ENCODE peak calls at places on chromosomes 6 and 20, in four cellular contexts. Q, X, G and F are unnamed samples.

GRCh38 chr20:57501461-57502330 is 23.2 kb downstream of the CTCFL start:
- DNase-seq in Q (no peak), X (no peak), G (no peak), F (no peak)

GRCh38 chr20:31606928-31607639 is 2.0 kb downstream of the ID1 start:
- DNase-seq in Q (no peak), X (no peak), G (peak), F (peak)

GRCh38 chr6:141587482-141588266 is 545.1 kb upstream of the GJE1 start:
- DNase-seq in Q (no peak), X (no peak), G (no peak), F (no peak)

GRCh38 chr6:3518356-3518841 is 61.5 kb upstream of the SLC22A23 start:
- DNase-seq in Q (no peak), X (no peak), G (no peak), F (no peak)

GRCh38 chr6:11848852-11849731 is 70.5 kb upstream of the ADTRP start:
- DNase-seq in Q (no peak), X (no peak), G (no peak), F (no peak)

GRCh38 chr20:23433628-23434027 is 5.9 kb upstream of the CSTL1 start:
- DNase-seq in Q (no peak), X (no peak), G (no peak), F (no peak)

GRCh38 chr6:141164042-141164748 is 968.5 kb upstream of the GJE1 start:
- DNase-seq in Q (no peak), X (no peak), G (no peak), F (no peak)

GRCh38 chr20:1987826-1988225 is 6.0 kb downstream of the PDYN start:
- DNase-seq in Q (no peak), X (no peak), G (no peak), F (no peak)

GRCh38 chr6:158000530-158001307 is 19.1 kb downstream of the SYNJ2 start:
- DNase-seq in Q (no peak), X (no peak), G (no peak), F (no peak)

GRCh38 chr6:170172825-170173231 is 118.0 kb downstream of the DLL1 start:
- DNase-seq in Q (peak), X (no peak), G (no peak), F (peak)

GRCh38 chr20:25984933-25985332 is 288.3 kb upstream of the ZNF337 start:
- DNase-seq in Q (no peak), X (no peak), G (peak), F (no peak)